ENCODE peak calls at places on chromosomes 13 and 19, in seven cellular contexts. B is cerebellum; S is iris pigment epithelial cell; J is stimulated activated naive B cell treated with anti-CD40 and anti-IgM and Interleukin-4, amounts not matched to agents 10 μg/mL and 1 μg/mL and 100 μg/mL, for 72 hours; T is GM03348; Q is stimulated activated CD8-positive, alpha-beta memory T cell treated with anti-CD3 and anti-CD28 coated beads, Interleukin-2, amount 100 ng/mL, for 48 hours; K is choroid plexus epithelial cell. D is an unnamed sample.

GRCh38 chr19:13398780-13399726 is 107.2 kb downstream of the CACNA1A start:
- DNase-seq in K (peak), S (peak), J (no peak), T (peak), Q (no peak), B (no peak), D (no peak)

GRCh38 chr19:43872547-43873336 is 45.6 kb downstream of the ZNF283 start:
- DNase-seq in J (no peak), S (no peak), B (no peak), T (no peak), K (peak), Q (no peak), D (no peak)

GRCh38 chr19:55777528-55777927 is 8.6 kb downstream of the RFPL4AL1 start:
- DNase-seq in K (no peak), S (no peak), Q (no peak), J (no peak), T (no peak), B (no peak), D (no peak)

GRCh38 chr13:112892759-112893569 is 76.0 kb upstream of the MCF2L start:
- DNase-seq in K (no peak), B (no peak), S (no peak), T (no peak), J (no peak), Q (no peak), D (peak)

GRCh38 chr13:40470665-40471064 is 195.8 kb downstream of the FOXO1 start:
- DNase-seq in S (no peak), K (no peak), J (no peak), Q (no peak), T (peak), B (no peak), D (no peak)

GRCh38 chr19:1577929-1578618 is 9.9 kb upstream of the MEX3D start:
- DNase-seq in K (no peak), S (no peak), J (no peak), T (no peak), Q (no peak), B (no peak), D (no peak)

GRCh38 chr19:40273469-40274360 is 11.4 kb downstream of the AKT2 start:
- DNase-seq in K (no peak), J (no peak), S (no peak), Q (no peak), T (no peak), B (peak), D (no peak)

GRCh38 chr13:50911051-50911690 is 1.6 kb downstream of the RNASEH2B start:
- DNase-seq in Q (no peak), T (no peak), S (peak), J (no peak), K (peak), B (no peak), D (peak)

GRCh38 chr13:43544011-43544410 is 242.8 kb downstream of the ENOX1 start:
- DNase-seq in J (no peak), K (peak), S (peak), T (peak), Q (no peak), B (no peak), D (no peak)

GRCh38 chr19:50722248-50723013 is 733 bp upstream of the CLEC11A start:
- DNase-seq in T (no peak), K (no peak), B (no peak), S (no peak), J (no peak), Q (no peak), D (no peak)

GRCh38 chr19:32651729-32652140 is 23.2 kb downstream of the ANKRD27 start:
- DNase-seq in J (no peak), Q (no peak), S (peak), T (no peak), B (peak), K (peak), D (peak)

GRCh38 chr13:103883152-103883551 is 816.9 kb upstream of the SLC10A2 start:
- DNase-seq in J (no peak), S (peak), T (peak), B (peak), K (peak), Q (no peak), D (peak)

GRCh38 chr13:86446311-86446710 is 647.1 kb upstream of the SLITRK6 start:
- DNase-seq in T (peak), K (peak), B (peak), J (no peak), S (peak), Q (no peak), D (no peak)

GRCh38 chr13:48500652-48501197 is 32.2 kb downstream of the RCBTB2 start:
- DNase-seq in Q (no peak), T (peak), B (no peak), S (peak), K (peak), J (no peak), D (no peak)

GRCh38 chr13:31054632-31055031 is 107.1 kb downstream of the HSPH1 start:
- DNase-seq in K (no peak), Q (no peak), S (no peak), B (no peak), J (no peak), T (no peak), D (no peak)

GRCh38 chr19:19381007-19381926 is 24.2 kb upstream of the GATAD2A start:
- DNase-seq in K (no peak), T (no peak), B (no peak), Q (no peak), J (no peak), S (no peak), D (no peak)

GRCh38 chr19:28319208-28319607 is 893.7 kb downstream of the UQCRFS1 start:
- DNase-seq in T (no peak), J (no peak), K (no peak), B (no peak), S (no peak), Q (no peak), D (no peak)

GRCh38 chr19:33819875-33820781 is 23.5 kb downstream of the KCTD15 start:
- DNase-seq in J (peak), K (peak), B (no peak), T (peak), Q (peak), S (peak), D (peak)

GRCh38 chr13:86877449-86877848 is 793.7 kb upstream of the SLITRK5 start:
- DNase-seq in S (no peak), B (no peak), J (no peak), K (no peak), T (no peak), Q (no peak), D (no peak)

GRCh38 chr13:43128504-43128929 is 105.1 kb downstream of the DNAJC15 start:
- DNase-seq in J (no peak), T (no peak), S (no peak), K (no peak), B (no peak), Q (no peak), D (no peak)

GRCh38 chr13:97977376-97977705 is 23.9 kb downstream of the IPO5 start:
- DNase-seq in T (no peak), K (peak), S (no peak), Q (no peak), B (no peak), J (no peak), D (no peak)

GRCh38 chr13:48012668-48013067 is 11.6 kb upstream of the SUCLA2 start:
- DNase-seq in B (no peak), K (no peak), J (no peak), Q (no peak), T (no peak), S (no peak), D (no peak)

GRCh38 chr13:38530492-38530891 is 156.4 kb upstream of the FREM2 start:
- DNase-seq in S (peak), K (peak), T (peak), Q (no peak), J (no peak), B (no peak), D (no peak)

GRCh38 chr13:93620366-93620765 is 393.8 kb downstream of the GPC6 start:
- DNase-seq in T (peak), J (no peak), S (no peak), Q (no peak), K (no peak), B (no peak), D (no peak)

GRCh38 chr13:107883561-107884175 is 331.7 kb downstream of the LIG4 start:
- DNase-seq in K (peak), B (no peak), Q (no peak), S (peak), T (no peak), J (no peak), D (no peak)

GRCh38 chr13:95185851-95186250 is 115.4 kb downstream of the ABCC4 start:
- DNase-seq in J (no peak), B (no peak), S (no peak), Q (no peak), T (no peak), K (no peak), D (no peak)